ENCODE peak calls at places on chromosomes 1 and 21, in six cellular contexts. F is suprapubic skin, K is left ventricle myocardium inferior, Z is brain microvascular endothelial cell, S is pancreas, Q is adrenal gland. J is an unnamed sample.
A peak's percentile ranks its signal among the peaks of the same experiment; 100 is the strongest.

GRCh38 chr1:231020139-231020601 is 19.9 kb downstream of the FAM89A start:
- DNase-seq in F (no peak), K (no peak), Z (peak; percentile 20), S (no peak), Q (no peak), J (no peak)

GRCh38 chr1:18922319-18922726 is 20.0 kb upstream of the ALDH4A1 start:
- DNase-seq in F (no peak), K (peak; percentile 83), Z (peak; percentile 78), S (no peak), Q (peak; percentile 91), J (peak; percentile 62)

GRCh38 chr21:39712976-39713375 is 32.0 kb upstream of the IGSF5 start:
- DNase-seq in F (no peak), K (no peak), Z (no peak), S (no peak), Q (no peak), J (no peak)

GRCh38 chr1:24318238-24318987 is 744 bp upstream of the GRHL3 start:
- DNase-seq in F (no peak), K (no peak), Z (no peak), S (no peak), Q (no peak), J (no peak)

GRCh38 chr1:3135073-3135745 is 66.2 kb downstream of the PRDM16 start:
- DNase-seq in F (no peak), K (no peak), Z (no peak), S (no peak), Q (no peak), J (no peak)

GRCh38 chr1:147185442-147185841 is 13.2 kb upstream of the PRKAB2 start:
- DNase-seq in F (no peak), K (no peak), Z (no peak), S (no peak), Q (no peak), J (no peak)

GRCh38 chr1:59103457-59103856 is 193.4 kb upstream of the FGGY start:
- DNase-seq in F (no peak), K (no peak), Z (no peak), S (no peak), Q (no peak), J (no peak)

GRCh38 chr1:68828013-68828412 is 331.1 kb upstream of the DEPDC1 start:
- DNase-seq in F (no peak), K (no peak), Z (no peak), S (no peak), Q (no peak), J (no peak)

GRCh38 chr1:8871539-8871935 is 6.9 kb downstream of the ENO1 start:
- DNase-seq in F (no peak), K (no peak), Z (no peak), S (no peak), Q (no peak), J (peak; percentile 62)

GRCh38 chr1:198560093-198560638 is 19.7 kb upstream of the ATP6V1G3 start:
- DNase-seq in F (no peak), K (no peak), Z (no peak), S (no peak), Q (no peak), J (no peak)

GRCh38 chr1:25675729-25676476 is 59.3 kb downstream of the MAN1C1 start:
- DNase-seq in F (no peak), K (no peak), Z (no peak), S (no peak), Q (no peak), J (no peak)

GRCh38 chr21:42818328-42818749 is 61.0 kb downstream of the WDR4 start:
- DNase-seq in F (no peak), K (peak; percentile 63), Z (peak; percentile 41), S (no peak), Q (peak; percentile 59), J (peak; percentile 78)

GRCh38 chr1:47568763-47569162 is 130.9 kb downstream of the FOXD2 start:
- DNase-seq in F (no peak), K (no peak), Z (no peak), S (no peak), Q (no peak), J (no peak)

GRCh38 chr21:15731243-15731613 is 1.4 kb downstream of the USP25 start:
- DNase-seq in F (no peak), K (no peak), Z (no peak), S (no peak), Q (no peak), J (no peak)

GRCh38 chr21:42230636-42231035 is 11.7 kb downstream of the ABCG1 start:
- DNase-seq in F (no peak), K (no peak), Z (no peak), S (no peak), Q (no peak), J (no peak)

GRCh38 chr1:223859037-223859436 is 13.3 kb upstream of the TP53BP2 start:
- DNase-seq in F (no peak), K (no peak), Z (no peak), S (no peak), Q (no peak), J (no peak)

GRCh38 chr1:33501774-33502173 is 29.3 kb downstream of the ZSCAN20 start:
- DNase-seq in F (no peak), K (no peak), Z (no peak), S (no peak), Q (no peak), J (no peak)

GRCh38 chr1:33501309-33501708 is 28.9 kb downstream of the ZSCAN20 start:
- DNase-seq in F (no peak), K (no peak), Z (no peak), S (no peak), Q (no peak), J (no peak)

GRCh38 chr1:33507661-33508060 is 35.2 kb downstream of the ZSCAN20 start:
- DNase-seq in F (no peak), K (no peak), Z (no peak), S (no peak), Q (no peak), J (no peak)

GRCh38 chr1:33500547-33500946 is 28.1 kb downstream of the ZSCAN20 start:
- DNase-seq in F (no peak), K (no peak), Z (no peak), S (no peak), Q (no peak), J (no peak)

DNA sequence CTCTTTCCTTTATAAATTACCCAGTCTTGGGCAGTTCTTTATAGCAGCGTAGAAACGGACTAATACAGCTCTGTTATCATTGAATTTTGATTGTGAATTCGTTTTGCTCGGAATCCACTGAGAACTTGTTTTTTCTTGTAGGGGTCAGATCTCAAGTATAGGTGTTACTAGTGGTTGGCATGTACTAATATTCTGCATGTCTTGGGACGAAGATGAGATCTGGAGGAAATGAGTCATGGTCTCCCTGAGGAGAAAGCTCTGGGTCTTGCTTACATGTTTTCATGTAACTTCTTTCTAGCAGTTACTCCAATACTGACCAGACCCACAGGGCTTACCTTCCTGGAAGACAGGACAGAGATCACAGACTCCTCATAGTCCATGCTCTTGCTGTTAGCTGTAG is 30.3 kb downstream of the ZSCAN20 start:
- DNase-seq in F (no peak), K (no peak), Z (peak; percentile 32), S (no peak), Q (no peak), J (no peak)
- H3K4me3 ChIP-seq in F (no peak overlapping the region), K (no peak overlapping the region), Z (no peak overlapping the region), S (no peak overlapping the region), Q (no peak overlapping the region), J (no peak overlapping the region)

GRCh38 chr1:203638914-203639313 is 12.3 kb downstream of the ATP2B4 start:
- DNase-seq in F (peak; percentile 75), K (peak; percentile 18), Z (no peak), S (no peak), Q (no peak), J (no peak)
- TF ChIP-seq CTCF in F (no peak), K (peak; percentile 35), Z (no peak), S (no peak), Q (peak; percentile 12), J (no peak)

DNA sequence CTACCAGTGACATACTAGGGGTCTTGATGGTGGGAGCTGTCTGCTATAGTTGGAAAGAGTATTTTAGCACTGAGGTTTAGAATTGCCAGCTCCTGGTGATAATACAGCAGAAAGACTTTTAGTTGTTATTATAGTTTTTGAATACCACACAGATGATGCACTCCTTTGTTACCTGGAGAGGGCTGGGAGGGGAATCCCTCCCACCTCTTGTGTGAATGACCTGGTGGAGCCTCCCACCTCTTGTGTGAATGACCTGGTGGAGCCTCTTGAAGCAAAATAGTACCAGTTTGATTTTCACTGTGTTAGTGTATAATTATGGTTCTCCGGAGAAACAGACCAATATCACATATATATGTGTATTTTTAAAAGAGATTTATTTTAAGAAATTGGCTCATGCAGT is 3.3 kb downstream of the DISP1 start:
- DNase-seq in F (no peak), K (no peak), Z (no peak), S (no peak), Q (no peak), J (no peak)
- H3K36me3 ChIP-seq in F (no peaks in the 10 kb centered on the region), K (no peaks in the 10 kb centered on the region), Z (no peaks in the 10 kb centered on the region), S (no peaks in the 10 kb centered on the region), Q (no peaks in the 10 kb centered on the region), J (no peaks in the 10 kb centered on the region)

DNA sequence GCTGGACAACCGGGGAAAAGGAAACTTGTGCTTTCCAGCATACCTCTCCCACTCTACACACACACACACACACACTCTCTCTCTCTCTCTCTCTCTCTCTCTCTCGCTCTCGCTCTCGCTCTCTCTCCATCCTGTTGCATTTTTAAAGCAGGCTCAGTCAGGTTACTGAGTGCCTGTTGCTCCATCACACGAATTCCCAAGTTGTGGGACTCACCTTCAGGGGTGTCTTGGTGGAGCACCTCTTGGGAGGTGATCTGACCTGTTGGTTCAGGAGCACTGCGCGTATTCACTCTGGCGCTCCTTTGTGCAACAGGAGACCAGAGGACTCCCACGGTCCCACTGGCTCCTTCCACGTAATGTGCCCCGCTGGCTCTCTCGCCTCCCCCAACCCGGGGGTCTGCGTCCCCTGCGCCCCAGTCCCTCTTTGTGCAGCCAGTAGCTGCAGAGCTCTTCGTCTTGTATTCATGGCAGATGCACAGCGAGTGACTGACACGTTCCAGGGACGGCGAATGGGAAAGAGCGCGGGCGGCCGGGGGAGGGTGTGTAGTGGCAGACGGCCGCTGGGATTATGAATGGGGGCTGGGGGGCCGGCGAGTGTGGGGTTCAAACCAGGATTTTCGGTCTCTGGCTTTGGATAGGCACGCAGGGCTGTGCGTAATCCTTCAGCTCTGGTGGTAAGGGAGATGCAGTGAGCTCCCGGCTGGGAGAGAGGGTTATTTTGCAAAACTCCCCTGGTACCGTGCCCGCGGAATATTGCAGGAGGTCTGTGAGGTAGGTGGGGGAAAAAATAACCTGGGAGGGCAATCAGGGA is 630 bp upstream of the PDE4B start:
- DNase-seq in F (no peak), K (peak; percentile 11), Z (peak; percentile 1), S (peak; percentile 38), Q (no peak), J (no peak)
- H3K4me3 ChIP-seq in F (peak overlapping the region; percentile 39), K (peak overlapping the region; percentile 51), Z (peak overlapping the region; percentile 53), S (no peak overlapping the region), Q (peak overlapping the region; percentile 47), J (no peak overlapping the region)

GRCh38 chr1:22171951-22172715 is 29.2 kb upstream of the WNT4 start:
- DNase-seq in F (no peak), K (no peak), Z (no peak), S (peak; percentile 42), Q (no peak), J (no peak)
- TF ChIP-seq CTCF in F (no peak), K (no peak), Z (no peak), S (no peak), Q (no peak), J (no peak)

GRCh38 chr1:17637055-17637454 is 97.6 kb downstream of the ARHGEF10L start:
- DNase-seq in F (no peak), K (no peak), Z (no peak), S (no peak), Q (no peak), J (no peak)
- H3K36me3 ChIP-seq in F (peaks cover 98% of the 10 kb centered on the region), K (peaks cover 98% of the 10 kb centered on the region), Z (peaks cover 34% of the 10 kb centered on the region), S (peaks cover 14% of the 10 kb centered on the region), Q (peaks cover 89% of the 10 kb centered on the region), J (peaks cover 100% of the 10 kb centered on the region)

GRCh38 chr1:54490361-54491248 is 57.4 kb upstream of the ACOT11 start:
- DNase-seq in F (no peak), K (peak; percentile 32), Z (no peak), S (peak; percentile 82), Q (peak; percentile 71), J (peak; percentile 43)
- H3K4me3 ChIP-seq in F (no peak overlapping the region), K (peak overlapping the region; percentile 19), Z (no peak overlapping the region), S (no peak overlapping the region), Q (no peak overlapping the region), J (no peak overlapping the region)